ENCODE peak calls at places on chromosomes 1 and 21, in seven cellular contexts. One of them, this sample, is unnamed.

GRCh38 chr1:81808760-81809159 is 8.0 kb downstream of the ADGRL2 start:
- DNase-seq in IMR-90: no peak
- DNase-seq in fibroblast of lung: no peak
- DNase-seq in OCI-LY7: no peak
- DNase-seq in neuronal stem cell: no peak
- DNase-seq in GM12878: no peak
- DNase-seq in HCT116: no peak
- DNase-seq in this sample: no peak

GRCh38 chr1:23216771-23217420 is 406 bp downstream of the HTR1D start:
- DNase-seq in IMR-90: no peak
- DNase-seq in fibroblast of lung: no peak
- DNase-seq in OCI-LY7: peak
- DNase-seq in neuronal stem cell: peak
- DNase-seq in GM12878: no peak
- DNase-seq in HCT116: no peak
- DNase-seq in this sample: no peak

GRCh38 chr1:19010995-19011696 is 54.7 kb upstream of the IFFO2 start:
- DNase-seq in IMR-90: peak
- DNase-seq in fibroblast of lung: peak
- DNase-seq in OCI-LY7: no peak
- DNase-seq in neuronal stem cell: peak
- DNase-seq in GM12878: peak
- DNase-seq in HCT116: peak
- DNase-seq in this sample: no peak

GRCh38 chr21:45308211-45309068 is 20.7 kb upstream of the POFUT2 start:
- DNase-seq in IMR-90: peak
- DNase-seq in fibroblast of lung: peak
- DNase-seq in OCI-LY7: peak
- DNase-seq in neuronal stem cell: no peak
- DNase-seq in GM12878: no peak
- DNase-seq in HCT116: no peak
- DNase-seq in this sample: no peak

GRCh38 chr1:101483982-101484381 is 247.2 kb downstream of the S1PR1 start:
- DNase-seq in IMR-90: no peak
- DNase-seq in fibroblast of lung: no peak
- DNase-seq in OCI-LY7: no peak
- DNase-seq in neuronal stem cell: no peak
- DNase-seq in GM12878: no peak
- DNase-seq in HCT116: no peak
- DNase-seq in this sample: no peak

GRCh38 chr1:84096121-84096635 is 47.9 kb upstream of the PRKACB start:
- DNase-seq in IMR-90: peak
- DNase-seq in fibroblast of lung: no peak
- DNase-seq in OCI-LY7: no peak
- DNase-seq in neuronal stem cell: no peak
- DNase-seq in GM12878: no peak
- DNase-seq in HCT116: no peak
- DNase-seq in this sample: no peak

GRCh38 chr1:109764561-109765482 is 1.1 kb upstream of the EPS8L3 start:
- DNase-seq in IMR-90: no peak
- DNase-seq in fibroblast of lung: no peak
- DNase-seq in OCI-LY7: no peak
- DNase-seq in neuronal stem cell: no peak
- DNase-seq in GM12878: no peak
- DNase-seq in HCT116: no peak
- DNase-seq in this sample: no peak

GRCh38 chr1:117809764-117810163 is 119.7 kb downstream of the GDAP2 start:
- DNase-seq in IMR-90: peak
- DNase-seq in fibroblast of lung: peak
- DNase-seq in OCI-LY7: no peak
- DNase-seq in neuronal stem cell: no peak
- DNase-seq in GM12878: no peak
- DNase-seq in HCT116: no peak
- DNase-seq in this sample: no peak

GRCh38 chr1:96538001-96538649 is 183.5 kb upstream of the PTBP2 start:
- DNase-seq in IMR-90: peak
- DNase-seq in fibroblast of lung: peak
- DNase-seq in OCI-LY7: no peak
- DNase-seq in neuronal stem cell: no peak
- DNase-seq in GM12878: no peak
- DNase-seq in HCT116: no peak
- DNase-seq in this sample: peak

GRCh38 chr1:237562247-237562823 is 328.4 kb downstream of the ZP4 start:
- DNase-seq in IMR-90: peak
- DNase-seq in fibroblast of lung: peak
- DNase-seq in OCI-LY7: peak
- DNase-seq in neuronal stem cell: peak
- DNase-seq in GM12878: peak
- DNase-seq in HCT116: no peak
- DNase-seq in this sample: peak

GRCh38 chr1:87045757-87046422 is 131.5 kb downstream of the HS2ST1 start:
- DNase-seq in IMR-90: peak
- DNase-seq in fibroblast of lung: no peak
- DNase-seq in OCI-LY7: peak
- DNase-seq in neuronal stem cell: no peak
- DNase-seq in GM12878: no peak
- DNase-seq in HCT116: no peak
- DNase-seq in this sample: no peak

GRCh38 chr1:224454337-224455055 is 19.9 kb upstream of the WDR26 start:
- DNase-seq in IMR-90: no peak
- DNase-seq in fibroblast of lung: no peak
- DNase-seq in OCI-LY7: no peak
- DNase-seq in neuronal stem cell: no peak
- DNase-seq in GM12878: no peak
- DNase-seq in HCT116: no peak
- DNase-seq in this sample: no peak

GRCh38 chr21:37032877-37033471 is 26.5 kb downstream of the RIPPLY3 start:
- DNase-seq in IMR-90: peak
- DNase-seq in fibroblast of lung: peak
- DNase-seq in OCI-LY7: no peak
- DNase-seq in neuronal stem cell: no peak
- DNase-seq in GM12878: no peak
- DNase-seq in HCT116: peak
- DNase-seq in this sample: no peak

GRCh38 chr1:154481058-154481457 is 21.0 kb upstream of the TDRD10 start:
- DNase-seq in IMR-90: no peak
- DNase-seq in fibroblast of lung: no peak
- DNase-seq in OCI-LY7: no peak
- DNase-seq in neuronal stem cell: peak
- DNase-seq in GM12878: no peak
- DNase-seq in HCT116: no peak
- DNase-seq in this sample: no peak

GRCh38 chr1:235913311-235913710 is 46.6 kb upstream of the LYST start:
- DNase-seq in IMR-90: peak
- DNase-seq in fibroblast of lung: no peak
- DNase-seq in OCI-LY7: no peak
- DNase-seq in neuronal stem cell: no peak
- DNase-seq in GM12878: no peak
- DNase-seq in HCT116: no peak
- DNase-seq in this sample: no peak

GRCh38 chr21:32424674-32425073 is 12.2 kb downstream of the EVA1C start:
- DNase-seq in IMR-90: no peak
- DNase-seq in fibroblast of lung: peak
- DNase-seq in OCI-LY7: no peak
- DNase-seq in neuronal stem cell: no peak
- DNase-seq in GM12878: no peak
- DNase-seq in HCT116: no peak
- DNase-seq in this sample: no peak

GRCh38 chr1:9593147-9593491 is 4.4 kb downstream of the TMEM201 start:
- DNase-seq in IMR-90: no peak
- DNase-seq in fibroblast of lung: no peak
- DNase-seq in OCI-LY7: no peak
- DNase-seq in neuronal stem cell: no peak
- DNase-seq in GM12878: no peak
- DNase-seq in HCT116: no peak
- DNase-seq in this sample: no peak

GRCh38 chr1:30919025-30919881 is 10.7 kb upstream of the SDC3 start:
- DNase-seq in IMR-90: peak
- DNase-seq in fibroblast of lung: peak
- DNase-seq in OCI-LY7: no peak
- DNase-seq in neuronal stem cell: no peak
- DNase-seq in GM12878: no peak
- DNase-seq in HCT116: no peak
- DNase-seq in this sample: no peak

GRCh38 chr21:25750085-25750484 is 15.3 kb downstream of the GABPA start:
- DNase-seq in IMR-90: no peak
- DNase-seq in fibroblast of lung: no peak
- DNase-seq in OCI-LY7: no peak
- DNase-seq in neuronal stem cell: no peak
- DNase-seq in GM12878: no peak
- DNase-seq in HCT116: no peak
- DNase-seq in this sample: no peak

GRCh38 chr1:248811514-248812490 is 13.9 kb downstream of the SH3BP5L start:
- DNase-seq in IMR-90: no peak
- DNase-seq in fibroblast of lung: no peak
- DNase-seq in OCI-LY7: no peak
- DNase-seq in neuronal stem cell: no peak
- DNase-seq in GM12878: no peak
- DNase-seq in HCT116: no peak
- DNase-seq in this sample: peak

GRCh38 chr1:6384962-6385672 is 8.4 kb downstream of the ACOT7 start:
- DNase-seq in IMR-90: no peak
- DNase-seq in fibroblast of lung: peak
- DNase-seq in OCI-LY7: no peak
- DNase-seq in neuronal stem cell: no peak
- DNase-seq in GM12878: no peak
- DNase-seq in HCT116: no peak
- DNase-seq in this sample: peak
- H3K4me2 ChIP-seq in IMR-90: peak
- H3K4me2 ChIP-seq in fibroblast of lung: no peak
- H3K4me2 ChIP-seq in OCI-LY7: no peak
- H3K4me2 ChIP-seq in neuronal stem cell: peak
- H3K4me2 ChIP-seq in GM12878: no peak
- H3K4me2 ChIP-seq in HCT116: peak
- H3K4me2 ChIP-seq in this sample: no peak

GRCh38 chr1:44932151-44932550 is 54.2 kb downstream of the EIF2B3 start:
- DNase-seq in IMR-90: no peak
- DNase-seq in fibroblast of lung: no peak
- DNase-seq in OCI-LY7: no peak
- DNase-seq in neuronal stem cell: no peak
- DNase-seq in GM12878: no peak
- DNase-seq in HCT116: no peak
- DNase-seq in this sample: no peak

GRCh38 chr1:44929556-44929955 is 56.8 kb downstream of the EIF2B3 start:
- DNase-seq in IMR-90: no peak
- DNase-seq in fibroblast of lung: no peak
- DNase-seq in OCI-LY7: no peak
- DNase-seq in neuronal stem cell: no peak
- DNase-seq in GM12878: no peak
- DNase-seq in HCT116: no peak
- DNase-seq in this sample: no peak

GRCh38 chr1:44924835-44925464 is 61.4 kb downstream of the EIF2B3 start:
- DNase-seq in IMR-90: peak
- DNase-seq in fibroblast of lung: peak
- DNase-seq in OCI-LY7: peak
- DNase-seq in neuronal stem cell: no peak
- DNase-seq in GM12878: no peak
- DNase-seq in HCT116: peak
- DNase-seq in this sample: peak

DNA sequence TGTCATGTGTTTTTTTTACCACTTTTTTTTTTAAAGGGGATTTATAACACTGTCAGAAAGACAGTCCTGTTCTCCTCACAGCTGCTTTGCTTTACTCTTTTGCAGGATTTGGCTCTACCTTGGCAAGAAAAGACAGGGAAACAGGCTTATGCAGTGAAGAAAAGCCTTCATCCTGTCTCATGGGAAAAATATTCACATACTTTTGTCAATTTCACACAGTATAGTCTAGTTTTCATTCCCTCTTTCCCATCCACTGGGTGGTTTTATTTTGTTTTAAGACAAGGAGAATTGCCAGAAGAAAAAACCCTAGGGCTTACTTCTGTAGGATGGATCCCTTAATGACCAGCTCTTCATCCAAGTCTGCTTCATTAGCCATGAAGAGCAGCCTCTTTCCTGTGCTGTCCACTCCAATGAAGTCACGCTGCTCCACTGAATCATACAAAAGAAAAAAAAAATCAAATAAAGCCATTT is 60.0 kb downstream of the EIF2B3 start:
- DNase-seq in IMR-90: peak
- DNase-seq in fibroblast of lung: peak
- DNase-seq in OCI-LY7: no peak
- DNase-seq in neuronal stem cell: no peak
- DNase-seq in GM12878: no peak
- DNase-seq in HCT116: no peak
- DNase-seq in this sample: no peak
- H3K4me2 ChIP-seq in IMR-90: peak
- H3K4me2 ChIP-seq in fibroblast of lung: no peak
- H3K4me2 ChIP-seq in OCI-LY7: no peak
- H3K4me2 ChIP-seq in neuronal stem cell: no peak
- H3K4me2 ChIP-seq in GM12878: no peak
- H3K4me2 ChIP-seq in HCT116: no peak
- H3K4me2 ChIP-seq in this sample: no peak

DNA sequence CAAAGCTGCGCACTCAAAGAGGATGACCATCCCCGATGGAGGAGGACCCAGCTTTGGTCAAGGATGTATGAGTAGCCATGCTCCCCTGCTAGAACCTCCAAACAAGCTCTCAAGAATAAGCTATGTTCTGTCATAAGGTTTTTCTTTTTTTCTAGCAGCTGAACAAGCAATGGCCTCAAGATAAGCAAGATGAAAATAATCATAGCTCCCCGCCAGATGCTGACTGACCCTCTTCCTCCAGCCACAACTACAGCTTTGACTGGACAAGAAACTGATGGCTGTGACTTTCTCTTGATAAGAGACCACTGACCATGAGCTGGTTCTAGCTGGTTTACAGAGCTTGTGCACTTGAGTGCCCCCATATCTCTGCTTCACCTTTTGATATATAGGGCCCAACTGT is 38.2 kb upstream of the PARP1 start:
- DNase-seq in IMR-90: no peak
- DNase-seq in fibroblast of lung: no peak
- DNase-seq in OCI-LY7: no peak
- DNase-seq in neuronal stem cell: no peak
- DNase-seq in GM12878: no peak
- DNase-seq in HCT116: no peak
- DNase-seq in this sample: no peak
- H3K4me2 ChIP-seq in IMR-90: no peak
- H3K4me2 ChIP-seq in fibroblast of lung: no peak
- H3K4me2 ChIP-seq in OCI-LY7: peak
- H3K4me2 ChIP-seq in neuronal stem cell: no peak
- H3K4me2 ChIP-seq in GM12878: no peak
- H3K4me2 ChIP-seq in HCT116: no peak
- H3K4me2 ChIP-seq in this sample: peak

DNA sequence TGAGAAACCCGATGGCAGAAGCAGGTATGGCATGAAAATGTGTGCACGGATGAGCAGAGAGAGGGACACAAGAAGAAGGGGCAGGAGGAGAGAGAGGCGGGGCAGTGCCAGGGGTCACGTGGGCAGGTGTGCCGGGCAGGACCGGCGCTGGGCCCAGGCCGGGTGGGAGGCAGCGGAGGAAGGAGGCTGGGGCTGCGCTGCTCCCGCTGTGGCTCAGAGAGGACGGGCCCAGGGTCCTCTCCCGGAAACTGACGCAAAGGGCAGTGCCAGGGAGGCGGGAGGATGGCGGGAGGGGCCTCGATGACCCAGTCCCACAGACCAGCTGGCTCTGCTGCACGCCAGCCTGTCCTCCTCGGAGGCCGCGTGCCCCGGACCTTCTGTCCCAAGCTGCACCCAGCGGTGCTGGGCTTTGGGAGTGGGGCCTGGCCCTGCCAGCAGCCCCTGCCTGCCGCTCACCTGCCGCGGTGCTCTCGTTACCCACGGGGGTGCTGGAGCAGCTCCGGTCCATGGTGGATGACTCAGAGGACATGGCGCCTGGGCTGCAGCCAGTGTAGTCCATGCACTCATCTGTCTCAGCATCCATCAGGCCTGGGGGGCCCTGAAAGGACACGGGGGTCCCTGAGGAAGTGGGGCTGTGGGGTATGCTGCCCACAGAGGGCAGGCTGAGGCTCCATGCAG is 153.9 kb downstream of the CASZ1 start:
- DNase-seq in IMR-90: no peak
- DNase-seq in fibroblast of lung: no peak
- DNase-seq in OCI-LY7: no peak
- DNase-seq in neuronal stem cell: no peak
- DNase-seq in GM12878: no peak
- DNase-seq in HCT116: no peak
- DNase-seq in this sample: no peak
- H3K4me2 ChIP-seq in IMR-90: no peak
- H3K4me2 ChIP-seq in fibroblast of lung: no peak
- H3K4me2 ChIP-seq in OCI-LY7: no peak
- H3K4me2 ChIP-seq in neuronal stem cell: no peak
- H3K4me2 ChIP-seq in GM12878: no peak
- H3K4me2 ChIP-seq in HCT116: no peak
- H3K4me2 ChIP-seq in this sample: no peak

This sample was measured in Karpas-422.